ENCODE peak calls at places on chromosomes 16 and 17, in eight cellular contexts. W is activated naive CD8-positive, alpha-beta T cell treated with anti-CD3 and anti-CD28 coated beads, Interleukin-2, amount 50 U/mL, for 24 hours; K is AG04450; P is fibroblast of lung; A is EH; R is nucleus accumbens; E is GM06990; Z is stimulated activated CD4-positive, alpha-beta T cell treated with anti-CD3 and anti-CD28 coated beads, TNF-alpha, amount 100 ng/mL, for 48 hours. Y is an unnamed sample.

GRCh38 chr16:3511286-3512180 is 10.7 kb downstream of the CLUAP1 start:
- DNase-seq in P (no peak), A (no peak), R (no peak), K (no peak), W (no peak), Z (no peak), E (no peak), Y (no peak)

GRCh38 chr16:67897231-67897630 is 4.2 kb downstream of the PSKH1 start:
- DNase-seq in P (no peak), E (no peak), R (no peak), W (no peak), Z (no peak), K (no peak), A (peak), Y (no peak)

GRCh38 chr16:11084484-11085024 is 140.2 kb downstream of the CLEC16A start:
- DNase-seq in K (no peak), Z (no peak), W (no peak), R (no peak), P (peak), A (peak), E (no peak), Y (no peak)

GRCh38 chr16:11609474-11610120 is 22.9 kb upstream of the LITAF start:
- DNase-seq in P (no peak), R (no peak), A (no peak), K (no peak), W (no peak), E (no peak), Z (no peak), Y (no peak)

GRCh38 chr16:73558219-73558618 is 510.3 kb upstream of the ZFHX3 start:
- DNase-seq in A (no peak), Z (no peak), P (no peak), E (peak), W (no peak), K (no peak), R (no peak), Y (no peak)

GRCh38 chr17:6797718-6798351 is 21.8 kb downstream of the FBXO39 start:
- DNase-seq in P (no peak), E (no peak), A (no peak), W (no peak), R (no peak), Z (no peak), K (no peak), Y (no peak)

GRCh38 chr17:7173687-7174602 is 5.2 kb downstream of the ASGR1 start:
- DNase-seq in K (no peak), R (no peak), W (peak), Z (peak), E (no peak), P (no peak), A (peak), Y (peak)

GRCh38 chr17:32487460-32488176 is 825 bp downstream of the CDK5R1 start:
- DNase-seq in W (peak), Z (no peak), P (peak), A (peak), E (peak), R (no peak), K (no peak), Y (peak)